ENCODE peak calls at places on chromosomes 1 and 21, in four cellular contexts. A, G, S and U are unnamed samples.

GRCh38 chr1:40421694-40422384 is 28.4 kb upstream of the ZFP69B start:
- DNase-seq in G (peak), S (peak), A (no peak), U (peak)

GRCh38 chr1:221247050-221247449 is 367.8 kb downstream of the HLX start:
- DNase-seq in A (no peak), S (no peak), G (no peak), U (no peak)

GRCh38 chr1:151816964-151817730 is 11.9 kb upstream of the LINGO4 start:
- DNase-seq in A (peak), S (no peak), G (no peak), U (no peak)

GRCh38 chr1:117574206-117574835 is 31.5 kb upstream of the TENT5C start:
- DNase-seq in G (no peak), A (no peak), S (no peak), U (no peak)

GRCh38 chr1:226123591-226124471 is 61.3 kb downstream of the H3-3A start:
- DNase-seq in S (no peak), G (peak), A (no peak), U (no peak)

GRCh38 chr21:39952265-39952664 is 85.0 kb downstream of the PCP4 start:
- DNase-seq in S (no peak), G (no peak), A (no peak), U (no peak)

GRCh38 chr1:8394456-8395321 is 76.8 kb downstream of the SLC45A1 start:
- DNase-seq in A (no peak), S (peak), G (peak), U (peak)

GRCh38 chr1:18484276-18484675 is 3.5 kb downstream of the KLHDC7A start:
- DNase-seq in A (no peak), S (no peak), G (no peak), U (no peak)

GRCh38 chr1:211305044-211305443 is 21.6 kb upstream of the TRAF5 start:
- DNase-seq in G (peak), A (no peak), S (no peak), U (peak)

GRCh38 chr1:184615301-184615700 is 139.4 kb downstream of the EDEM3 start:
- DNase-seq in G (no peak), S (peak), A (no peak), U (no peak)

GRCh38 chr1:46081206-46081605 is 51.2 kb downstream of the PIK3R3 start:
- DNase-seq in S (no peak), G (no peak), A (no peak), U (no peak)

GRCh38 chr1:97551113-97551512 is 369.7 kb downstream of the DPYD start:
- DNase-seq in S (no peak), A (no peak), G (no peak), U (peak)

GRCh38 chr21:45078371-45078770 is 4.0 kb downstream of the ADARB1 start:
- DNase-seq in S (no peak), G (no peak), A (no peak), U (no peak)

GRCh38 chr21:45079351-45079750 is 5.0 kb downstream of the ADARB1 start:
- DNase-seq in S (peak), G (no peak), A (no peak), U (no peak)

GRCh38 chr21:45080232-45080631 is 5.9 kb downstream of the ADARB1 start:
- DNase-seq in S (no peak), A (no peak), G (no peak), U (no peak)

GRCh38 chr21:45080639-45081414 is 6.4 kb downstream of the ADARB1 start:
- DNase-seq in S (peak), A (no peak), G (peak), U (peak)

GRCh38 chr21:45078877-45079281 is 4.5 kb downstream of the ADARB1 start:
- DNase-seq in A (no peak), G (peak), S (peak), U (peak)
- H3K4me3 ChIP-seq in A (no peak), G (no peak), S (no peak), U (no peak)

DNA sequence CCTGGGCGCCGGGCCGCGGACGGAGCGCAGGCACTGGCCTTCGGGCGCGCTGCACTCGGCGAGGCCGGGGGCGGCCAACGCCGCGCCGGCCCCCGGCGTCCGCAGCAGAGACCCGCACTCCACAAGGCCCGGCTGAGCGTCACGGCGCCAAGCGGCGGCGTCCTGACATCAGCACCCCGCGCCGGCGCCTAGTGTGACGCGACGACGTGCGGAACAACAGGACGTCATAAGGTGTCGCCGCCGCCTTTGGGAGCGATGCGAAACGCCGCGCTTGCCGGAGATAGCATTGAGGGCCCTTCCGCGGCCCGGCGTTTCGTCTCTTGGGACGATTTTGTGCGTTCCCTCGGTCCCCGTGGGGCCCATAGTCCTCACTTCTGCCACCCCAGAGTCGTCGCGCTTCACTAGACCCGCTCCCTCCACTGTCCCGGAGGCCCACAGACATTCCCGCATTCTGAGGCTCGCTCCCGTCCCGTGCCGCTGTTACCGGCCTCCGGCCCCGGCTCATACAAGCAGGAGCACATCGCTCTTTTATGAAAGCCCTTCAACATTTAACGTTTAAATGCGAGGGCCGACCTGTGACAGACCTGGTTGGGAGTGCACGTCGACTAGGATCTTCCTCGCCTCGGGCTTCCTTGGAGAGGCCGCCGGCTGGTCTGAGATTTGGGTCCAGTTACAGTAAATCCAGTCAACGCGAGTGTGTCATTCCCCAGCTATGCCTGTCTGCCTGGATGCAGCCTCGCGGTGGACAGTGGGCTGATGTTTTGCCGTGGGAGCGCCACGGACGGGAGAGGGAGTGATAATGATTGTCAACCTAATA is at the start of gene SSU72:
- DNase-seq in A (peak), G (peak), S (peak), U (peak)
- TF ChIP-seq CTCF in A (no peak), G (no peak), S (no peak), U (no peak)

DNA sequence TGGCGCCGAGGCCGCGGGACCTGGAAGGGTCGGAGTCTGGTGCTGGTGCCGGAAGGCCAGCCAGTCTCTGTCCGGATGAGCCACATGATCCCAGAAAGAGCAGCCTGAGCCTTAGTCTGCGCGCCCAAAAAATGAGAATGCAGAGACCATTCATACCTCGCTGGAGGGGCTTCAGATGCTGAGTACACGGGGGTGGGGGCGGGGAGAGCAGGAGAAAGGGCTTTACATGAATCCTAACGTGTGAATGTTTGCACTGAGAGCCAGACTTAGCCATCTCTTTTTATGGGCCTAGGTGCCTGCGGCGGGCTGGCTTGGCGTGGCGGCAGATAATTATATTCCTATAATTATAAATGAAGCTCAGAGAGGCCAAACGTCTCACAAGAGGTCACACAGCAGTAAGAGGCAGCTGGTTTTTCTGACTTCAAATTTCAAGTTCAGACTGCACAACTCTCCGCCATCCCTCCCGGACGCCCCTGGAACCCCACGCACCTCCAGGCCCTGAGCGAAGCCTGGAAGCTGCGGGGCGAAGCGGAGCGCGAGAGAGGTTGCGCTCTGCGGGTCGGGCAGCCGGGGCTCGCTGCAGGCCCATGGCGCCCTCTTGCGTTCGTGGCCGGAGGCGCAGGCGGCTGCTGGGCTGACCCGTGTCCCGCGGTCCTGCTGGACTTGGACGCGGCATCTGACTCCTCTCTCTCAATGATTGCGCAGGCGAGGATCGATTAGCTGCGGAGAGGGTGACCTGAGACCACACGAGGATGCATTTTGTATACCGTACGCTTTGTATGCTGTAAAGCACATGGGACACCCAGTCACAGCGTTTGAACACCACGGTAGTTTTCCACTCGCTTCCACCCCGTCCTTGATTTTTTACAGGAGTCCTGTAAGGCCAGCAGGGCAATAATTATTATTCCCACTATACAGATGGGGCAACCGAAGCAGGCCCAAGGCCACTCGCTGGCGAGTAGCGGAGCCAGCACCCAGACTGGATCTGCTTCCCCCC is 272.5 kb downstream of the FOXD2 start:
- DNase-seq in S (peak), G (peak), A (peak), U (peak)
- H3K4me3 ChIP-seq in S (peak), G (no peak), A (no peak), U (peak)

GRCh38 chr1:217627431-217627830 is 3.5 kb downstream of the GPATCH2 start:
- DNase-seq in A (no peak), S (no peak), G (no peak), U (no peak)

GRCh38 chr1:217626321-217626720 is 4.6 kb downstream of the GPATCH2 start:
- DNase-seq in A (no peak), S (no peak), G (no peak), U (no peak)

DNA sequence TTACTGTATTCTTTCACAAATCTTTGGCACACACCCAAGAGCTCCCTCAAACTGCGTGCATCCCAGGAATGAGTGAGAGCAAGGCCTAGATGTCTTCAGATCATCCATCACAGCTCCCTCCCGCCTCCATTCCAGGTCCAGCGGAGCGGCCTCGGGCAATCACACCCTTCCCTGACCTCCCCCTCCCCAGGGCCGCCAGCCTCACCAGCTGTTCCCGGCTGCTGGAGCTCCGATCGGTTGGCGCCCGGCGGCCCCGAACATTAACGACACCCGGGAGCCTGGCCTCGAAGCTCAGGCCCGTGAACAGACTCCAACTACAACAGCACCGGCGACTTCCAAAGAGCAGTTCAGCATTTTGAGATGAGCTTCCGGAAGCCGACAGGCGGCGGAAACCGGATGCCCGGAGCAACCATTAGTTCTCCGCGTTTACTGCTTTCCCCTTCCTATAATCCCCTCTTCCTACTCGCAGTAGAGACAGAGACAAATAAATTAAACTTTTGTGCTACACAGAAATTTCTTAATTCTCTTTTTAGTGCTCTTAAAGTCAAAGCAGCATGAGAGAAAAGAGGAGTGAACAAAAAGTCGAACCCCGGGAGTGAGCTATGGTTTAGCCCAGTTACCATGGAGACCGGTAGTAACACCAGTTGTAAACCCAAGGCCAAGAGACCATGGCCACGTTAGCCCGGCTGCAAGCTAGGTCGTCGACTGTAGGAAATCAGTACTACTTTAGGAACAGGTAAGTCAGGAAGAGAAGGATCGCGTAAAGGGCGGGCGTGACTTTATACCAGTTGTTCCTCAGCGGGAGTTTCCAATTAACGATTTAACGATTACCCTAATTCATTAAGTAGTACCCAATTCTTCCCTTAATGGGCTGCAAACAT is at the start of the genes GPATCH2 and SPATA17:
- DNase-seq in A (peak), S (peak), G (peak), U (peak)
- TF ChIP-seq CTCF in A (no peak), S (no peak), G (peak), U (peak)

DNA sequence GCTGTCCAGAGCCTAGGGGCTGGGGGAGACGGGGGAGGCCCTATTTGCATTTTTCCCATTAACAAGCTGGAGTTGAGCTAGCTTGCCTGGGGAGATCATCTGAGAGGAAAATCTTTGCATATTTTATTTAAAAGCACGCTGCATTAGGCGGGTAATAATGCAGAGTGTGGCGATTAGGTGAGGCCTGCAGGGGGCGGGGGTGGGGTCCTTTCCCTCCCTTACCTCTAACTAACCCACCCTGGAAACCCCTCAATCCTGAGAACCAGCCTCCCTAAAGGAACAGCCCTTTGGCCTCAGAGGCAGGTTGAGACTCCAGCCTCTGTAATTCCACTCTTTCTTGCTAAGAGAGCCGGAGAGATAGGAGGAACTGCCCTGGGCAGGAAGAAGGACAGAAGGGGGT is 16.1 kb downstream of the C1orf216 start:
- DNase-seq in S (no peak), A (no peak), G (no peak), U (no peak)
- H3K4me3 ChIP-seq in S (no peak), A (no peak), G (no peak), U (no peak)

DNA sequence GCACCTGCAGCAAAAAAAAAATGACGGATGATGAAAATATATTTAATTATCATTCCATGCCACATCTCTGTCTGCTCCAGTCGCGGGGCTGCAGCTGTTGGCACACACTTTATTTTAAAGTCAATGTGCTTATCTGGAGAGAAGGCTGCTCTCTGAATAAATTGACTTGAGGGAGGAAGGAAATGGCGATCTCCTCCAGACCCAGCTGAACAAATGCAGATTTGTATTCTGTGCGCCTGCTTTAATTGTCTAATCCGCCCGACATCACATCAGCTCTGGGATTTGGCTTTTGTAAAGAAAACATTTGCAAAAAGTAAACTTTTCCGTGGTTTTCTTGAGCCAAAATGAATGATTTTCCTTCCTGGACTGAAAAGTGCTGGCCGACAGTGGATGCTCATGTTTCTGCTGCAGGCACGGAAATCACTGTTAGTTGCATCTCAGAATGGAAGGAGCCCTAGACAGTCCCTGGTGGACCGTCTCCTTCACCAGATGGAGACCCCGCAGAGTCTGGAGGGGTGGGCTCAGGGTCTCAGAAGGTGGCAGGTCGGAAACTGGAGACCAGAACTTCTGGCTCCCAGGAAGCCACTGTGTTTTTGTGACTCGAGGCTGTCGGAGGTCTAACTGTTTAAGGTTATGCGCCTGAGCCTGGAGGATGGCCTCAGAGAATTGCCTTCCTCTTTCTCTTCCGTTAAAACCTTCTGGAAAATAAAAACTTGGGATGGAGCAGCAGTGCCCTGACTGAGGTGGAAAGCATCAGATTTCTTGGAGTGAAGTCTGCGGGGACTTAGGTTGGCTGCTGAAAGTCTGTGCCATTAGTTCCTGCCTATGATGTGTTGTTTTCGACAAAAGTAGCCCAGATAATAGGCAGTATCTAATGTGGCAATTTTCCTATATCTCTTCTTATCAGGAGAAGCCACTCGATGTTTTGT is 150.4 kb downstream of the CAMTA1 start:
- DNase-seq in G (no peak), S (no peak), A (no peak), U (no peak)
- TF ChIP-seq CTCF in G (no peak), S (no peak), A (no peak), U (no peak)

DNA sequence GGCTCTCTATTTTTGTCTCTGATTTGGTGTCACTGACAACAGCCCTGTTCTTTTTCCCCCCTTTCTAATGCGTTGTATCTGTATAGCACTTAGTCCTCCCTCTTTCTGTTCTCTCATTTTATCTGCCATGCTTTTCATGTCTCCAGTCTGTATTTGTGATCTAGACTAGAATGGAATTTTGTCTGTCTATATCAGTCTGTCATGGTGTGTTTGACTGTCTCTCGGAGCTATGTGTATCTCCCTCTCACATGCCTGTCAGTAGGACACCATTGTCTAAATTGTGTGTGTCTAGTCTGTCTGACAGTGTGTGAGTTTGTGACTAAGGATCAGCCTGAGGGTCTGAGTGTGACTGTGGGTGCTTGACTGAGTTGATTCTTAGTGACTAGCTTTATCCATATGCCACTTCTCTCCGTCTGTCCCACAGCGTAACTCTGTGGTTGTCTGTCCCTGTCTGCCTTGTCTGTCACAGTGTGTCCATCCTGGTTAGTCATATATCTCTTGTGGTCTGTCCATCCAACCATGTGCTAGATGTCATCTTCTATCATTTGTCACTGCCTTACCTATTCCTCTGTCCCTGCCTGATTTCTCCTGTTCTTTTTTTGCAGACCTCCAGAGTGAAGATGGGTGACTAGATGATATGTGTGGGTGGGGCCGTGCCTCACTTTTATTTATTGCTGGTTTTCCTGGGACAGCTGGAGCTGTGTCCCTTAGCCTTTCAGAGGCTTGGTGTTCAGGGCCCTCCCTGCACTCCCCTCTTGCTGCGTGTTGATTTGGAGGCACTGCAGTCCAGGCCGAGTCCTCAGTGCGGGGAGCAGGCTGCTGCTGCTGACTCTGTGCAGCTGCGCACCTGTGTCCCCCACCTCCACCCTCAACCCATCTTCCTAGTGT is 1.4 kb upstream of the B4GALT2 start:
- DNase-seq in S (no peak), G (no peak), A (no peak), U (no peak)
- H3K4me3 ChIP-seq in S (no peak), G (no peak), A (no peak), U (peak)